ENCODE peak calls at places on chromosomes 13 and 19, in seven cellular contexts. One of them, this sample, is unnamed.

GRCh38 chr19:54312011-54312410 is 955 bp downstream of the LILRA5 start:
- DNase-seq in M059J: no peak
- DNase-seq in activated CD4-positive, alpha-beta T cell treated with anti-CD3 and anti-CD28 coated beads, Interleukin-2, amount 50 U/mL, for 24 hours: no peak
- DNase-seq in islet precursor cell: no peak
- DNase-seq in HS-27A: no peak
- DNase-seq in ELR: no peak
- DNase-seq in mucosa of gallbladder: no peak
- DNase-seq in this sample: no peak

GRCh38 chr19:10043286-10043927 is 30.1 kb downstream of the RDH8 start:
- DNase-seq in HS-27A: peak
- DNase-seq in ELR: peak
- DNase-seq in M059J: peak
- DNase-seq in activated CD4-positive, alpha-beta T cell treated with anti-CD3 and anti-CD28 coated beads, Interleukin-2, amount 50 U/mL, for 24 hours: no peak
- DNase-seq in islet precursor cell: no peak
- DNase-seq in mucosa of gallbladder: no peak
- DNase-seq in this sample: no peak

GRCh38 chr13:50241479-50241878 is 226.2 kb downstream of the KCNRG start:
- DNase-seq in ELR: no peak
- DNase-seq in activated CD4-positive, alpha-beta T cell treated with anti-CD3 and anti-CD28 coated beads, Interleukin-2, amount 50 U/mL, for 24 hours: no peak
- DNase-seq in islet precursor cell: no peak
- DNase-seq in M059J: no peak
- DNase-seq in HS-27A: no peak
- DNase-seq in mucosa of gallbladder: no peak
- DNase-seq in this sample: no peak

GRCh38 chr13:33180009-33180804 is 105.3 kb downstream of the STARD13 start:
- DNase-seq in M059J: no peak
- DNase-seq in ELR: no peak
- DNase-seq in HS-27A: no peak
- DNase-seq in mucosa of gallbladder: no peak
- DNase-seq in islet precursor cell: no peak
- DNase-seq in activated CD4-positive, alpha-beta T cell treated with anti-CD3 and anti-CD28 coated beads, Interleukin-2, amount 50 U/mL, for 24 hours: no peak
- DNase-seq in this sample: no peak

GRCh38 chr13:74554581-74555290 is 420.5 kb upstream of the KLF12 start:
- DNase-seq in islet precursor cell: no peak
- DNase-seq in mucosa of gallbladder: no peak
- DNase-seq in M059J: peak
- DNase-seq in HS-27A: no peak
- DNase-seq in activated CD4-positive, alpha-beta T cell treated with anti-CD3 and anti-CD28 coated beads, Interleukin-2, amount 50 U/mL, for 24 hours: no peak
- DNase-seq in ELR: no peak
- DNase-seq in this sample: no peak

GRCh38 chr19:3374369-3375112 is 8.2 kb downstream of the NFIC start:
- DNase-seq in activated CD4-positive, alpha-beta T cell treated with anti-CD3 and anti-CD28 coated beads, Interleukin-2, amount 50 U/mL, for 24 hours: no peak
- DNase-seq in HS-27A: no peak
- DNase-seq in islet precursor cell: no peak
- DNase-seq in M059J: no peak
- DNase-seq in mucosa of gallbladder: peak
- DNase-seq in ELR: no peak
- DNase-seq in this sample: no peak

GRCh38 chr19:13726323-13726722 is 38.0 kb upstream of the MRI1 start:
- DNase-seq in M059J: no peak
- DNase-seq in islet precursor cell: no peak
- DNase-seq in mucosa of gallbladder: no peak
- DNase-seq in activated CD4-positive, alpha-beta T cell treated with anti-CD3 and anti-CD28 coated beads, Interleukin-2, amount 50 U/mL, for 24 hours: no peak
- DNase-seq in ELR: no peak
- DNase-seq in HS-27A: no peak
- DNase-seq in this sample: no peak

GRCh38 chr19:18494267-18494607 is 27.6 kb downstream of the ELL start:
- DNase-seq in mucosa of gallbladder: no peak
- DNase-seq in islet precursor cell: no peak
- DNase-seq in activated CD4-positive, alpha-beta T cell treated with anti-CD3 and anti-CD28 coated beads, Interleukin-2, amount 50 U/mL, for 24 hours: no peak
- DNase-seq in ELR: no peak
- DNase-seq in M059J: no peak
- DNase-seq in HS-27A: no peak
- DNase-seq in this sample: no peak

GRCh38 chr13:78604782-78605611 is 1.6 kb upstream of the POU4F1 start:
- DNase-seq in mucosa of gallbladder: no peak
- DNase-seq in M059J: no peak
- DNase-seq in islet precursor cell: peak
- DNase-seq in activated CD4-positive, alpha-beta T cell treated with anti-CD3 and anti-CD28 coated beads, Interleukin-2, amount 50 U/mL, for 24 hours: no peak
- DNase-seq in ELR: peak
- DNase-seq in HS-27A: no peak
- DNase-seq in this sample: no peak

GRCh38 chr19:19280561-19280960 is 7.5 kb upstream of the TM6SF2 start:
- DNase-seq in activated CD4-positive, alpha-beta T cell treated with anti-CD3 and anti-CD28 coated beads, Interleukin-2, amount 50 U/mL, for 24 hours: no peak
- DNase-seq in HS-27A: no peak
- DNase-seq in islet precursor cell: no peak
- DNase-seq in ELR: no peak
- DNase-seq in M059J: no peak
- DNase-seq in mucosa of gallbladder: no peak
- DNase-seq in this sample: no peak

GRCh38 chr19:44753932-44754742 is 5.6 kb downstream of the BCL3 start:
- DNase-seq in islet precursor cell: peak
- DNase-seq in mucosa of gallbladder: peak
- DNase-seq in activated CD4-positive, alpha-beta T cell treated with anti-CD3 and anti-CD28 coated beads, Interleukin-2, amount 50 U/mL, for 24 hours: peak
- DNase-seq in HS-27A: peak
- DNase-seq in M059J: peak
- DNase-seq in ELR: peak
- DNase-seq in this sample: peak

GRCh38 chr19:13506550-13506878 is 235 bp upstream of the CACNA1A start:
- DNase-seq in ELR: peak
- DNase-seq in HS-27A: no peak
- DNase-seq in M059J: no peak
- DNase-seq in activated CD4-positive, alpha-beta T cell treated with anti-CD3 and anti-CD28 coated beads, Interleukin-2, amount 50 U/mL, for 24 hours: no peak
- DNase-seq in islet precursor cell: no peak
- DNase-seq in mucosa of gallbladder: no peak
- DNase-seq in this sample: no peak

GRCh38 chr19:1663854-1664253 is 11.4 kb upstream of the TCF3 start:
- DNase-seq in mucosa of gallbladder: no peak
- DNase-seq in HS-27A: no peak
- DNase-seq in islet precursor cell: no peak
- DNase-seq in ELR: no peak
- DNase-seq in activated CD4-positive, alpha-beta T cell treated with anti-CD3 and anti-CD28 coated beads, Interleukin-2, amount 50 U/mL, for 24 hours: no peak
- DNase-seq in M059J: no peak
- DNase-seq in this sample: no peak

GRCh38 chr13:37074703-37075102 is 15.2 kb upstream of the SUPT20H start:
- DNase-seq in mucosa of gallbladder: no peak
- DNase-seq in M059J: peak
- DNase-seq in islet precursor cell: no peak
- DNase-seq in ELR: peak
- DNase-seq in HS-27A: peak
- DNase-seq in activated CD4-positive, alpha-beta T cell treated with anti-CD3 and anti-CD28 coated beads, Interleukin-2, amount 50 U/mL, for 24 hours: no peak
- DNase-seq in this sample: peak

GRCh38 chr13:42215578-42216421 is 56.2 kb upstream of the AKAP11 start:
- DNase-seq in ELR: peak
- DNase-seq in HS-27A: no peak
- DNase-seq in activated CD4-positive, alpha-beta T cell treated with anti-CD3 and anti-CD28 coated beads, Interleukin-2, amount 50 U/mL, for 24 hours: no peak
- DNase-seq in mucosa of gallbladder: peak
- DNase-seq in M059J: peak
- DNase-seq in islet precursor cell: peak
- DNase-seq in this sample: peak

GRCh38 chr13:84400711-84401110 is 518.4 kb upstream of the SLITRK1 start:
- DNase-seq in mucosa of gallbladder: no peak
- DNase-seq in islet precursor cell: no peak
- DNase-seq in HS-27A: peak
- DNase-seq in M059J: peak
- DNase-seq in ELR: peak
- DNase-seq in activated CD4-positive, alpha-beta T cell treated with anti-CD3 and anti-CD28 coated beads, Interleukin-2, amount 50 U/mL, for 24 hours: no peak
- DNase-seq in this sample: peak

GRCh38 chr13:72379581-72379980 is 347.8 kb downstream of the MZT1 start:
- DNase-seq in activated CD4-positive, alpha-beta T cell treated with anti-CD3 and anti-CD28 coated beads, Interleukin-2, amount 50 U/mL, for 24 hours: no peak
- DNase-seq in ELR: peak
- DNase-seq in HS-27A: no peak
- DNase-seq in mucosa of gallbladder: no peak
- DNase-seq in M059J: peak
- DNase-seq in islet precursor cell: no peak
- DNase-seq in this sample: no peak

GRCh38 chr19:35292986-35293732 is 1.2 kb downstream of the MAG start:
- DNase-seq in HS-27A: no peak
- DNase-seq in M059J: no peak
- DNase-seq in activated CD4-positive, alpha-beta T cell treated with anti-CD3 and anti-CD28 coated beads, Interleukin-2, amount 50 U/mL, for 24 hours: no peak
- DNase-seq in ELR: no peak
- DNase-seq in islet precursor cell: no peak
- DNase-seq in mucosa of gallbladder: no peak
- DNase-seq in this sample: no peak

GRCh38 chr19:56170261-56170660 is 5.5 kb upstream of the GALP start:
- DNase-seq in HS-27A: no peak
- DNase-seq in mucosa of gallbladder: peak
- DNase-seq in activated CD4-positive, alpha-beta T cell treated with anti-CD3 and anti-CD28 coated beads, Interleukin-2, amount 50 U/mL, for 24 hours: no peak
- DNase-seq in islet precursor cell: no peak
- DNase-seq in M059J: peak
- DNase-seq in ELR: peak
- DNase-seq in this sample: no peak

GRCh38 chr19:17402982-17403855 is 2.2 kb downstream of the BST2 start:
- DNase-seq in M059J: no peak
- DNase-seq in mucosa of gallbladder: no peak
- DNase-seq in HS-27A: no peak
- DNase-seq in islet precursor cell: peak
- DNase-seq in ELR: peak
- DNase-seq in activated CD4-positive, alpha-beta T cell treated with anti-CD3 and anti-CD28 coated beads, Interleukin-2, amount 50 U/mL, for 24 hours: no peak
- DNase-seq in this sample: no peak

GRCh38 chr19:16002380-16002779 is 53.6 kb downstream of the OR10H4 start:
- DNase-seq in HS-27A: no peak
- DNase-seq in activated CD4-positive, alpha-beta T cell treated with anti-CD3 and anti-CD28 coated beads, Interleukin-2, amount 50 U/mL, for 24 hours: no peak
- DNase-seq in ELR: no peak
- DNase-seq in mucosa of gallbladder: no peak
- DNase-seq in islet precursor cell: no peak
- DNase-seq in M059J: no peak
- DNase-seq in this sample: no peak

GRCh38 chr13:105153626-105154025 is 1381.8 kb downstream of the EFNB2 start:
- DNase-seq in activated CD4-positive, alpha-beta T cell treated with anti-CD3 and anti-CD28 coated beads, Interleukin-2, amount 50 U/mL, for 24 hours: no peak
- DNase-seq in mucosa of gallbladder: no peak
- DNase-seq in islet precursor cell: no peak
- DNase-seq in M059J: no peak
- DNase-seq in ELR: no peak
- DNase-seq in HS-27A: no peak
- DNase-seq in this sample: no peak

GRCh38 chr13:28778308-28779215 is 41.6 kb upstream of the MTUS2 start:
- DNase-seq in mucosa of gallbladder: no peak
- DNase-seq in M059J: no peak
- DNase-seq in islet precursor cell: no peak
- DNase-seq in activated CD4-positive, alpha-beta T cell treated with anti-CD3 and anti-CD28 coated beads, Interleukin-2, amount 50 U/mL, for 24 hours: no peak
- DNase-seq in ELR: no peak
- DNase-seq in HS-27A: no peak
- DNase-seq in this sample: no peak

GRCh38 chr19:48965806-48966540 is 864 bp downstream of the FTL start:
- DNase-seq in mucosa of gallbladder: peak
- DNase-seq in ELR: peak
- DNase-seq in HS-27A: no peak
- DNase-seq in activated CD4-positive, alpha-beta T cell treated with anti-CD3 and anti-CD28 coated beads, Interleukin-2, amount 50 U/mL, for 24 hours: peak
- DNase-seq in islet precursor cell: peak
- DNase-seq in M059J: peak
- DNase-seq in this sample: peak

GRCh38 chr19:10189631-10190425 is 4.9 kb downstream of the DNMT1 start:
- DNase-seq in ELR: peak
- DNase-seq in mucosa of gallbladder: no peak
- DNase-seq in activated CD4-positive, alpha-beta T cell treated with anti-CD3 and anti-CD28 coated beads, Interleukin-2, amount 50 U/mL, for 24 hours: no peak
- DNase-seq in islet precursor cell: no peak
- DNase-seq in M059J: no peak
- DNase-seq in HS-27A: no peak
- DNase-seq in this sample: peak

GRCh38 chr19:1261512-1261862 is 7.6 kb upstream of the CIRBP start:
- DNase-seq in HS-27A: no peak
- DNase-seq in activated CD4-positive, alpha-beta T cell treated with anti-CD3 and anti-CD28 coated beads, Interleukin-2, amount 50 U/mL, for 24 hours: no peak
- DNase-seq in mucosa of gallbladder: no peak
- DNase-seq in ELR: peak
- DNase-seq in M059J: peak
- DNase-seq in islet precursor cell: no peak
- DNase-seq in this sample: no peak

GRCh38 chr19:33040994-33041827 is 23.5 kb downstream of the RHPN2 start:
- DNase-seq in ELR: peak
- DNase-seq in M059J: peak
- DNase-seq in islet precursor cell: no peak
- DNase-seq in mucosa of gallbladder: peak
- DNase-seq in activated CD4-positive, alpha-beta T cell treated with anti-CD3 and anti-CD28 coated beads, Interleukin-2, amount 50 U/mL, for 24 hours: no peak
- DNase-seq in HS-27A: no peak
- DNase-seq in this sample: no peak

GRCh38 chr19:58002384-58003152 is at the start of gene ZNF606:
- DNase-seq in islet precursor cell: peak
- DNase-seq in mucosa of gallbladder: peak
- DNase-seq in M059J: peak
- DNase-seq in HS-27A: peak
- DNase-seq in activated CD4-positive, alpha-beta T cell treated with anti-CD3 and anti-CD28 coated beads, Interleukin-2, amount 50 U/mL, for 24 hours: peak
- DNase-seq in ELR: peak
- DNase-seq in this sample: peak

GRCh38 chr19:55702131-55702627 is 27.2 kb downstream of the EPN1 start:
- DNase-seq in HS-27A: no peak
- DNase-seq in activated CD4-positive, alpha-beta T cell treated with anti-CD3 and anti-CD28 coated beads, Interleukin-2, amount 50 U/mL, for 24 hours: no peak
- DNase-seq in ELR: no peak
- DNase-seq in M059J: no peak
- DNase-seq in mucosa of gallbladder: no peak
- DNase-seq in islet precursor cell: peak
- DNase-seq in this sample: no peak

GRCh38 chr19:35105047-35105410 is 10.6 kb upstream of the FXYD3 start:
- DNase-seq in islet precursor cell: no peak
- DNase-seq in HS-27A: no peak
- DNase-seq in ELR: no peak
- DNase-seq in activated CD4-positive, alpha-beta T cell treated with anti-CD3 and anti-CD28 coated beads, Interleukin-2, amount 50 U/mL, for 24 hours: no peak
- DNase-seq in M059J: no peak
- DNase-seq in mucosa of gallbladder: no peak
- DNase-seq in this sample: no peak

GRCh38 chr13:30191491-30192100 is 115.8 kb downstream of the KATNAL1 start:
- DNase-seq in M059J: peak
- DNase-seq in activated CD4-positive, alpha-beta T cell treated with anti-CD3 and anti-CD28 coated beads, Interleukin-2, amount 50 U/mL, for 24 hours: no peak
- DNase-seq in islet precursor cell: no peak
- DNase-seq in ELR: peak
- DNase-seq in HS-27A: no peak
- DNase-seq in mucosa of gallbladder: no peak
- DNase-seq in this sample: peak

GRCh38 chr19:52648336-52648990 is 10.3 kb upstream of the ZNF83 start:
- DNase-seq in islet precursor cell: peak
- DNase-seq in mucosa of gallbladder: no peak
- DNase-seq in activated CD4-positive, alpha-beta T cell treated with anti-CD3 and anti-CD28 coated beads, Interleukin-2, amount 50 U/mL, for 24 hours: no peak
- DNase-seq in HS-27A: no peak
- DNase-seq in ELR: peak
- DNase-seq in M059J: peak
- DNase-seq in this sample: peak

GRCh38 chr19:17137417-17137816 is 61.8 kb downstream of the MYO9B start:
- DNase-seq in activated CD4-positive, alpha-beta T cell treated with anti-CD3 and anti-CD28 coated beads, Interleukin-2, amount 50 U/mL, for 24 hours: no peak
- DNase-seq in mucosa of gallbladder: no peak
- DNase-seq in ELR: no peak
- DNase-seq in islet precursor cell: no peak
- DNase-seq in HS-27A: no peak
- DNase-seq in M059J: no peak
- DNase-seq in this sample: no peak

GRCh38 chr13:28494861-28495585 is at the start of gene FLT1:
- DNase-seq in mucosa of gallbladder: peak
- DNase-seq in islet precursor cell: peak
- DNase-seq in ELR: peak
- DNase-seq in activated CD4-positive, alpha-beta T cell treated with anti-CD3 and anti-CD28 coated beads, Interleukin-2, amount 50 U/mL, for 24 hours: no peak
- DNase-seq in HS-27A: no peak
- DNase-seq in M059J: peak
- DNase-seq in this sample: no peak

GRCh38 chr19:1851581-1852293 is 3.5 kb upstream of the REXO1 start:
- DNase-seq in activated CD4-positive, alpha-beta T cell treated with anti-CD3 and anti-CD28 coated beads, Interleukin-2, amount 50 U/mL, for 24 hours: no peak
- DNase-seq in M059J: no peak
- DNase-seq in mucosa of gallbladder: no peak
- DNase-seq in HS-27A: no peak
- DNase-seq in islet precursor cell: no peak
- DNase-seq in ELR: no peak
- DNase-seq in this sample: no peak

GRCh38 chr13:112213467-112214245 is 146.7 kb downstream of the SOX1 start:
- DNase-seq in activated CD4-positive, alpha-beta T cell treated with anti-CD3 and anti-CD28 coated beads, Interleukin-2, amount 50 U/mL, for 24 hours: no peak
- DNase-seq in HS-27A: no peak
- DNase-seq in islet precursor cell: no peak
- DNase-seq in M059J: no peak
- DNase-seq in mucosa of gallbladder: peak
- DNase-seq in ELR: no peak
- DNase-seq in this sample: no peak

GRCh38 chr19:55175117-55175867 is 4.8 kb downstream of the SYT5 start:
- DNase-seq in HS-27A: no peak
- DNase-seq in mucosa of gallbladder: no peak
- DNase-seq in M059J: no peak
- DNase-seq in ELR: no peak
- DNase-seq in islet precursor cell: no peak
- DNase-seq in activated CD4-positive, alpha-beta T cell treated with anti-CD3 and anti-CD28 coated beads, Interleukin-2, amount 50 U/mL, for 24 hours: no peak
- DNase-seq in this sample: no peak